ENCODE peak calls at places on chromosomes 13 and 19, in nine cellular contexts. C, F, D, E, S, O, R, A and Y are unnamed samples.

GRCh38 chr19:13022111-13022858 is 27.0 kb downstream of the NFIX start:
- DNase-seq in D (no peak), C (no peak), R (no peak), A (no peak), O (no peak), S (no peak), E (no peak), F (no peak), Y (no peak)

GRCh38 chr19:1134431-1134830 is 30.6 kb downstream of the GPX4 start:
- DNase-seq in D (no peak), A (no peak), E (no peak), S (no peak), F (no peak), R (no peak), C (no peak), O (no peak), Y (no peak)

GRCh38 chr13:45728759-45729158 is 26.6 kb downstream of the CBY2 start:
- DNase-seq in F (no peak), C (no peak), R (no peak), D (no peak), S (no peak), A (no peak), E (no peak), O (no peak), Y (no peak)

GRCh38 chr19:17751103-17751911 is at the start of gene FCHO1:
- DNase-seq in C (no peak), R (peak), S (no peak), D (peak), E (peak), A (peak), O (peak), F (no peak), Y (no peak)

GRCh38 chr19:862529-863304 is 3.3 kb downstream of the CFD start:
- DNase-seq in R (peak), E (peak), F (no peak), D (no peak), S (no peak), O (peak), A (peak), C (no peak), Y (no peak)

GRCh38 chr19:5624154-5624663 is 1.3 kb downstream of the SAFB start:
- DNase-seq in D (peak), S (peak), O (no peak), E (peak), R (no peak), A (peak), F (no peak), C (peak), Y (no peak)

GRCh38 chr13:113083402-113084061 is 22.1 kb upstream of the F7 start:
- DNase-seq in S (peak), D (peak), A (no peak), E (no peak), R (no peak), C (no peak), F (no peak), O (no peak), Y (no peak)

GRCh38 chr19:1057185-1057857 is 9.6 kb upstream of the ARHGAP45 start:
- DNase-seq in D (no peak), S (no peak), O (no peak), A (peak), R (no peak), C (no peak), F (peak), E (peak), Y (no peak)

GRCh38 chr19:15381864-15382263 is 2.3 kb upstream of the AKAP8 start:
- DNase-seq in F (no peak), C (no peak), A (no peak), E (no peak), D (peak), O (no peak), R (no peak), S (no peak), Y (no peak)

GRCh38 chr13:74210693-74211393 is 76.6 kb upstream of the KLF12 start:
- DNase-seq in S (no peak), C (no peak), D (no peak), E (no peak), O (no peak), F (no peak), R (no peak), A (no peak), Y (peak)

GRCh38 chr19:2424686-2425621 is 2.4 kb downstream of the TIMM13 start:
- DNase-seq in E (no peak), C (no peak), D (peak), S (no peak), O (no peak), A (no peak), F (no peak), R (no peak), Y (no peak)